ENCODE peak calls at places on chromosome 21, in ten cellular contexts. I is activated T-helper 1 cell treated with anti-CD3 and anti-CD28 coated beads, Interleukin-12 subunit alpha, Interleukin-12 subunit beta, Interleukin-2, Interleukin-4 antibody, amounts not matched to agents 30 ng/mL and 10 ng/mL and 1 ng/mL, durations not matched to agents 14 hours and 24 hours and 36 hours; V is activated CD4-positive, alpha-beta memory T cell treated with anti-CD3 and anti-CD28 coated beads for 36 hours; D is colonic mucosa; N is putamen; C is stimulated activated CD8-positive, alpha-beta memory T cell treated with anti-CD3 and anti-CD28 coated beads, Interleukin-15, amount 100 ng/mL, for 4 hours; F is naive thymus-derived CD8-positive, alpha-beta T cell; K is omental fat pad; X is EH; B is breast epithelium. L is an unnamed sample.

GRCh38 chr21:34690041-34690792 is 21.4 kb downstream of the CLIC6 start:
- DNase-seq in K (no peak), I (no peak), X (no peak), C (no peak), V (no peak), D (peak; percentile 64), B (peak; percentile 69), N (no peak), F (no peak), L (peak; percentile 21)

GRCh38 chr21:45378258-45378966 is 26.6 kb upstream of the COL18A1 start:
- DNase-seq in B (no peak), D (no peak), K (no peak), F (peak; percentile 11), V (no peak), X (peak; percentile 98), C (no peak), N (no peak), I (no peak), L (no peak)

GRCh38 chr21:43827015-43827611 is 37.7 kb downstream of the RRP1 start:
- DNase-seq in B (no peak), D (no peak), C (no peak), K (no peak), F (no peak), X (peak; percentile 86), N (no peak), V (no peak), I (no peak), L (peak; percentile 83)

GRCh38 chr21:45405271-45405818 is 380 bp downstream of the COL18A1 start:
- DNase-seq in N (no peak), F (peak; percentile 13), X (peak; percentile 64), C (no peak), I (no peak), B (no peak), K (no peak), V (no peak), D (no peak), L (no peak)

GRCh38 chr21:42541618-42542017 is 28.0 kb downstream of the SLC37A1 start:
- DNase-seq in X (no peak), C (no peak), F (no peak), N (no peak), V (no peak), K (no peak), B (no peak), I (no peak), D (no peak), L (no peak)

GRCh38 chr21:33025106-33025470 is 647 bp upstream of the OLIG2 start:
- DNase-seq in I (no peak), N (peak; percentile 77), D (no peak), F (no peak), B (no peak), K (no peak), V (peak; percentile 24), X (no peak), C (no peak), L (no peak)

GRCh38 chr21:28818663-28819278 is 173.9 kb downstream of the LTN1 start:
- DNase-seq in C (no peak), I (no peak), F (no peak), N (no peak), K (no peak), V (no peak), X (peak; percentile 88), B (no peak), D (no peak), L (no peak)

GRCh38 chr21:15978158-15978805 is 248.5 kb downstream of the USP25 start:
- DNase-seq in I (no peak), K (no peak), D (no peak), X (peak; percentile 18), N (no peak), V (no peak), C (no peak), B (no peak), F (no peak), L (no peak)

GRCh38 chr21:45800339-45801080 is 157.0 kb downstream of the PCBP3 start:
- DNase-seq in I (no peak), C (no peak), V (no peak), B (no peak), X (no peak), F (no peak), D (no peak), N (no peak), K (no peak), L (no peak)

GRCh38 chr21:22120616-22121266 is 1122.5 kb downstream of the NCAM2 start:
- DNase-seq in C (no peak), D (no peak), V (no peak), X (no peak), I (no peak), K (no peak), F (no peak), N (no peak), B (no peak), L (no peak)

GRCh38 chr21:44867999-44868700 is 5.3 kb downstream of the PTTG1IP start:
- DNase-seq in C (no peak), V (peak; percentile 78), F (peak; percentile 80), N (no peak), I (peak; percentile 56), X (no peak), B (no peak), K (no peak), D (no peak), L (no peak)

GRCh38 chr21:29133796-29134195 is 3.4 kb downstream of the MAP3K7CL start:
- DNase-seq in F (no peak), K (no peak), X (no peak), C (no peak), V (no peak), B (no peak), I (no peak), N (no peak), D (no peak), L (no peak)

GRCh38 chr21:46527801-46528200 is 69.1 kb downstream of the DIP2A start:
- DNase-seq in B (no peak), V (no peak), X (no peak), D (no peak), K (no peak), I (no peak), C (no peak), N (no peak), F (no peak), L (no peak)

GRCh38 chr21:39105341-39105765 is 77.9 kb downstream of the PSMG1 start:
- DNase-seq in C (no peak), K (no peak), I (no peak), X (peak; percentile 49), F (no peak), V (no peak), N (no peak), B (no peak), D (no peak), L (no peak)

GRCh38 chr21:14863745-14864210 is 201.0 kb downstream of the NRIP1 start:
- DNase-seq in V (no peak), F (no peak), I (no peak), X (peak; percentile 30), B (no peak), C (no peak), D (no peak), K (no peak), N (no peak), L (no peak)

GRCh38 chr21:44736291-44737004 is 25.1 kb upstream of the TSPEAR start:
- DNase-seq in D (no peak), X (no peak), C (no peak), N (no peak), F (no peak), V (no peak), B (peak; percentile 35), K (no peak), I (no peak), L (no peak)

L was measured in NCI-H2171 treated with DMSO at 0.1 percent for 48 hours.